ENCODE peak calls at places on chromosomes 2 and 18, in seven cellular contexts. One of them, this sample, is unnamed.
A peak's percentile ranks its signal among the peaks of the same experiment; 100 is the strongest.

GRCh38 chr2:219119422-219120043 is 41.1 kb downstream of the NHEJ1 start:
- DNase-seq in NCI-H1092: no peak
- DNase-seq in BJ: no peak
- DNase-seq in activated T-cell treated with anti-CD3 and anti-CD28 coated beads for 1 hour: peak; percentile 55
- DNase-seq in adipocyte: peak; percentile 83
- DNase-seq in cardiac septum: peak; percentile 83
- DNase-seq in AG08395: peak; percentile 58
- DNase-seq in this sample: no peak

GRCh38 chr2:234308073-234308813 is 188.6 kb downstream of the ARL4C start:
- DNase-seq in NCI-H1092: no peak
- DNase-seq in BJ: no peak
- DNase-seq in activated T-cell treated with anti-CD3 and anti-CD28 coated beads for 1 hour: no peak
- DNase-seq in adipocyte: no peak
- DNase-seq in cardiac septum: no peak
- DNase-seq in AG08395: no peak
- DNase-seq in this sample: no peak

GRCh38 chr2:20168048-20168726 is 56.7 kb downstream of the SDC1 start:
- DNase-seq in NCI-H1092: no peak
- DNase-seq in BJ: no peak
- DNase-seq in activated T-cell treated with anti-CD3 and anti-CD28 coated beads for 1 hour: no peak
- DNase-seq in adipocyte: no peak
- DNase-seq in cardiac septum: no peak
- DNase-seq in AG08395: peak; percentile 21
- DNase-seq in this sample: no peak

GRCh38 chr18:10973579-10974260 is 175.6 kb downstream of the PIEZO2 start:
- DNase-seq in NCI-H1092: no peak
- DNase-seq in BJ: no peak
- DNase-seq in activated T-cell treated with anti-CD3 and anti-CD28 coated beads for 1 hour: no peak
- DNase-seq in adipocyte: no peak
- DNase-seq in cardiac septum: no peak
- DNase-seq in AG08395: peak; percentile 5
- DNase-seq in this sample: no peak

GRCh38 chr2:170509460-170510193 is 205.5 kb upstream of the SP5 start:
- DNase-seq in NCI-H1092: no peak
- DNase-seq in BJ: no peak
- DNase-seq in activated T-cell treated with anti-CD3 and anti-CD28 coated beads for 1 hour: no peak
- DNase-seq in adipocyte: no peak
- DNase-seq in cardiac septum: no peak
- DNase-seq in AG08395: no peak
- DNase-seq in this sample: no peak

GRCh38 chr18:44679056-44679911 is 1.4 kb upstream of the SETBP1 start:
- DNase-seq in NCI-H1092: peak; percentile 87
- DNase-seq in BJ: no peak
- DNase-seq in activated T-cell treated with anti-CD3 and anti-CD28 coated beads for 1 hour: peak; percentile 44
- DNase-seq in adipocyte: peak; percentile 94
- DNase-seq in cardiac septum: peak; percentile 90
- DNase-seq in AG08395: peak; percentile 92
- DNase-seq in this sample: peak; percentile 57

GRCh38 chr18:72697706-72698105 is 153.6 kb upstream of the CBLN2 start:
- DNase-seq in NCI-H1092: no peak
- DNase-seq in BJ: no peak
- DNase-seq in activated T-cell treated with anti-CD3 and anti-CD28 coated beads for 1 hour: no peak
- DNase-seq in adipocyte: no peak
- DNase-seq in cardiac septum: no peak
- DNase-seq in AG08395: no peak
- DNase-seq in this sample: no peak

GRCh38 chr2:203340791-203341487 is 12.7 kb downstream of the ABI2 start:
- DNase-seq in NCI-H1092: no peak
- DNase-seq in BJ: peak; percentile 25
- DNase-seq in activated T-cell treated with anti-CD3 and anti-CD28 coated beads for 1 hour: no peak
- DNase-seq in adipocyte: peak; percentile 91
- DNase-seq in cardiac septum: no peak
- DNase-seq in AG08395: peak; percentile 78
- DNase-seq in this sample: peak; percentile 55

GRCh38 chr2:10961490-10961875 is 49.7 kb downstream of the KCNF1 start:
- DNase-seq in NCI-H1092: no peak
- DNase-seq in BJ: no peak
- DNase-seq in activated T-cell treated with anti-CD3 and anti-CD28 coated beads for 1 hour: no peak
- DNase-seq in adipocyte: no peak
- DNase-seq in cardiac septum: no peak
- DNase-seq in AG08395: no peak
- DNase-seq in this sample: no peak

GRCh38 chr2:162686336-162686735 is 152.2 kb downstream of the KCNH7 start:
- DNase-seq in NCI-H1092: no peak
- DNase-seq in BJ: no peak
- DNase-seq in activated T-cell treated with anti-CD3 and anti-CD28 coated beads for 1 hour: no peak
- DNase-seq in adipocyte: no peak
- DNase-seq in cardiac septum: no peak
- DNase-seq in AG08395: no peak
- DNase-seq in this sample: no peak

GRCh38 chr2:62577994-62578836 is 72.2 kb upstream of the TMEM17 start:
- DNase-seq in NCI-H1092: no peak
- DNase-seq in BJ: peak; percentile 94
- DNase-seq in activated T-cell treated with anti-CD3 and anti-CD28 coated beads for 1 hour: no peak
- DNase-seq in adipocyte: peak; percentile 84
- DNase-seq in cardiac septum: no peak
- DNase-seq in AG08395: peak; percentile 72
- DNase-seq in this sample: peak; percentile 61

GRCh38 chr2:174939046-174939445 is 66.1 kb downstream of the CHN1 start:
- DNase-seq in NCI-H1092: no peak
- DNase-seq in BJ: no peak
- DNase-seq in activated T-cell treated with anti-CD3 and anti-CD28 coated beads for 1 hour: no peak
- DNase-seq in adipocyte: peak; percentile 41
- DNase-seq in cardiac septum: no peak
- DNase-seq in AG08395: peak; percentile 19
- DNase-seq in this sample: no peak

GRCh38 chr2:216646116-216646515 is 12.9 kb downstream of the IGFBP2 start:
- DNase-seq in NCI-H1092: no peak
- DNase-seq in BJ: no peak
- DNase-seq in activated T-cell treated with anti-CD3 and anti-CD28 coated beads for 1 hour: no peak
- DNase-seq in adipocyte: no peak
- DNase-seq in cardiac septum: no peak
- DNase-seq in AG08395: no peak
- DNase-seq in this sample: no peak